ENCODE peak calls at places on chromosomes 5 and 9, in ten cellular contexts. D is effector memory CD8-positive, alpha-beta T cell; U is stimulated activated CD8-positive, alpha-beta memory T cell treated with anti-CD3 and anti-CD28 coated beads, Interleukin-15, amount 100 ng/mL, for 1 hour; Z is CD4-positive, CD25-positive, alpha-beta regulatory T cell; S is anterior cingulate cortex; Y is AML-193; K is T follicular helper cell; Q is nephron progenitor cell; T is activated T-cell treated with anti-CD3 and anti-CD28 coated beads, Interleukin-2, amount 50 U/mL, for 4 hours; V is type B pancreatic cell. E is an unnamed sample.

GRCh38 chr5:142977363-142978051 is 207.3 kb downstream of the ARHGAP26 start:
- DNase-seq in T (peak), K (no peak), V (no peak), Q (no peak), D (peak), S (no peak), Z (peak), U (peak), Y (peak), E (peak)

GRCh38 chr5:32044904-32045303 is 129.2 kb downstream of the GOLPH3 start:
- DNase-seq in V (no peak), U (no peak), Z (no peak), T (no peak), Q (no peak), S (no peak), K (no peak), Y (no peak), D (no peak), E (peak)

GRCh38 chr5:3122216-3122615 is 370.7 kb upstream of the IRX2 start:
- DNase-seq in D (no peak), Y (no peak), Z (no peak), V (no peak), K (no peak), T (no peak), S (no peak), Q (no peak), U (no peak), E (no peak)

GRCh38 chr5:59559847-59560246 is 333.7 kb downstream of the PDE4D start:
- DNase-seq in Q (no peak), S (no peak), Y (no peak), Z (no peak), D (no peak), K (no peak), V (no peak), T (no peak), U (no peak), E (no peak)

GRCh38 chr5:150490296-150490669 is 17.6 kb upstream of the NDST1 start:
- DNase-seq in Z (no peak), Y (no peak), D (no peak), T (no peak), K (no peak), V (no peak), U (no peak), Q (no peak), S (no peak), E (no peak)

GRCh38 chr5:124908603-124909451 is 162.4 kb upstream of the ZNF608 start:
- DNase-seq in Z (no peak), D (no peak), V (no peak), Y (no peak), U (no peak), S (no peak), K (no peak), Q (no peak), T (no peak), E (no peak)

GRCh38 chr9:811101-811531 is 30.4 kb upstream of the DMRT1 start:
- DNase-seq in T (no peak), K (no peak), Y (no peak), Z (no peak), D (no peak), S (no peak), Q (no peak), V (no peak), U (no peak), E (peak)

GRCh38 chr9:87770616-87771015 is 44.7 kb downstream of the CTSL start:
- DNase-seq in K (no peak), T (no peak), Q (no peak), S (no peak), V (no peak), Y (no peak), D (no peak), U (no peak), Z (no peak), E (peak)

GRCh38 chr9:27470291-27470805 is 53.7 kb upstream of the IFNK start:
- DNase-seq in Z (no peak), U (no peak), S (no peak), K (no peak), Y (no peak), T (no peak), V (no peak), D (no peak), Q (peak), E (no peak)

GRCh38 chr5:108101105-108101504 is 280.8 kb downstream of the FBXL17 start:
- DNase-seq in T (no peak), D (no peak), V (no peak), U (no peak), K (no peak), Q (no peak), Y (no peak), S (peak), Z (no peak), E (no peak)

GRCh38 chr5:112417931-112418358 is 1.1 kb downstream of the EPB41L4A start:
- DNase-seq in K (no peak), Q (peak), U (no peak), Z (peak), Y (no peak), S (no peak), T (no peak), D (peak), V (no peak), E (peak)

GRCh38 chr5:95519681-95520080 is 35.1 kb downstream of the SKIC3 start:
- DNase-seq in S (no peak), T (no peak), K (no peak), U (no peak), Y (no peak), Z (no peak), Q (no peak), V (no peak), D (no peak), E (no peak)

GRCh38 chr9:16825364-16825763 is 45.1 kb downstream of the BNC2 start:
- DNase-seq in U (no peak), K (no peak), S (no peak), D (no peak), Z (no peak), Q (no peak), Y (no peak), T (no peak), V (no peak), E (no peak)

GRCh38 chr5:178111925-178112324 is 1.4 kb upstream of the N4BP3 start:
- DNase-seq in D (no peak), Z (no peak), T (no peak), V (no peak), U (no peak), S (no peak), Q (no peak), K (no peak), Y (no peak), E (no peak)

GRCh38 chr9:126399251-126399650 is 72.6 kb downstream of the MVB12B start:
- DNase-seq in V (no peak), D (no peak), Z (no peak), U (no peak), K (no peak), Q (no peak), Y (no peak), S (no peak), T (no peak), E (no peak)

GRCh38 chr5:153807796-153808195 is 230.9 kb downstream of the FAM114A2 start:
- DNase-seq in Y (no peak), S (no peak), K (no peak), T (no peak), V (no peak), Q (no peak), U (no peak), Z (no peak), D (no peak), E (no peak)

GRCh38 chr5:40078907-40079575 is 600.7 kb upstream of the PTGER4 start:
- DNase-seq in U (no peak), T (no peak), K (no peak), Y (no peak), S (no peak), V (no peak), Q (no peak), Z (no peak), D (no peak), E (no peak)

GRCh38 chr9:113594484-113595299 is 131.2 kb downstream of the RGS3 start:
- DNase-seq in V (no peak), K (no peak), Y (no peak), U (no peak), T (no peak), Q (no peak), Z (no peak), D (no peak), S (no peak), E (no peak)

GRCh38 chr5:138725153-138725884 is 27.9 kb upstream of the CTNNA1 start:
- DNase-seq in Q (peak), V (peak), Z (no peak), D (no peak), S (peak), U (no peak), K (no peak), T (no peak), Y (no peak), E (peak)

GRCh38 chr5:148909001-148909400 is 82.6 kb downstream of the ADRB2 start:
- DNase-seq in V (no peak), D (no peak), Z (no peak), S (no peak), T (no peak), K (no peak), Y (no peak), U (no peak), Q (no peak), E (no peak)

GRCh38 chr9:122445155-122445749 is 32.5 kb downstream of the OR1J1 start:
- DNase-seq in Y (no peak), U (no peak), D (no peak), S (no peak), Z (no peak), V (no peak), T (no peak), K (no peak), Q (no peak), E (no peak)

GRCh38 chr9:98916660-98917059 is 27.0 kb upstream of the COL15A1 start:
- DNase-seq in T (no peak), Q (peak), D (no peak), Z (no peak), S (no peak), U (no peak), V (no peak), Y (no peak), K (no peak), E (no peak)

GRCh38 chr5:161098516-161098915 is 246.5 kb upstream of the ATP10B start:
- DNase-seq in D (no peak), Q (no peak), S (no peak), Z (no peak), V (no peak), K (no peak), Y (no peak), U (no peak), T (no peak), E (no peak)

GRCh38 chr5:163727028-163727427 is 221.6 kb downstream of the MAT2B start:
- DNase-seq in D (no peak), K (no peak), Z (no peak), T (no peak), S (no peak), Y (peak), U (no peak), Q (no peak), V (no peak), E (no peak)

GRCh38 chr5:152164860-152165259 is 240.2 kb upstream of the GLRA1 start:
- DNase-seq in Y (no peak), Q (no peak), V (no peak), D (no peak), T (no peak), K (no peak), Z (no peak), S (no peak), U (no peak), E (no peak)

GRCh38 chr5:72125931-72126620 is 18.8 kb downstream of the MAP1B start:
- DNase-seq in Y (no peak), Q (no peak), K (no peak), D (no peak), V (no peak), T (no peak), U (no peak), Z (no peak), S (no peak), E (no peak)

GRCh38 chr5:150124596-150124995 is 31.0 kb downstream of the PDGFRB start:
- DNase-seq in Y (no peak), Z (no peak), Q (no peak), V (no peak), S (no peak), K (no peak), D (no peak), U (no peak), T (no peak), E (no peak)

GRCh38 chr5:38738898-38739743 is 106.7 kb upstream of the OSMR start:
- DNase-seq in V (no peak), D (no peak), Y (no peak), S (no peak), T (no peak), Z (no peak), Q (no peak), K (no peak), U (no peak), E (no peak)

GRCh38 chr9:107173422-107174180 is 109.5 kb upstream of the RAD23B start:
- DNase-seq in U (no peak), Q (no peak), Y (no peak), V (no peak), D (no peak), Z (no peak), T (no peak), K (no peak), S (no peak), E (no peak)

GRCh38 chr5:394671-395155 is 48.3 kb upstream of the EXOC3 start:
- DNase-seq in V (peak), Z (no peak), T (no peak), U (no peak), K (no peak), Q (no peak), S (no peak), Y (no peak), D (no peak), E (no peak)

GRCh38 chr5:106189121-106189809 is 1481.5 kb downstream of the EFNA5 start:
- DNase-seq in S (no peak), D (no peak), Y (no peak), Z (no peak), T (no peak), Q (no peak), U (no peak), K (no peak), V (no peak), E (no peak)

GRCh38 chr9:130512199-130512598 is 67.2 kb upstream of the FUBP3 start:
- DNase-seq in T (no peak), Y (no peak), S (no peak), Q (no peak), Z (no peak), D (no peak), K (no peak), U (no peak), V (no peak), E (no peak)

GRCh38 chr5:54719384-54720306 is 202.1 kb downstream of the SNX18 start:
- DNase-seq in Q (peak), Y (no peak), V (no peak), D (no peak), S (no peak), T (no peak), K (no peak), Z (no peak), U (no peak), E (no peak)

GRCh38 chr9:35277649-35278359 is 116.0 kb downstream of the UNC13B start:
- DNase-seq in T (no peak), Y (no peak), S (no peak), D (no peak), U (no peak), V (no peak), Z (no peak), K (no peak), Q (no peak), E (no peak)

GRCh38 chr5:171868236-171868635 is 82.6 kb downstream of the SMIM23 start:
- DNase-seq in T (no peak), Q (no peak), K (no peak), S (no peak), Y (no peak), V (no peak), Z (no peak), D (no peak), U (no peak), E (no peak)

GRCh38 chr5:38551020-38552017 is 5.1 kb downstream of the LIFR start:
- DNase-seq in T (no peak), Z (peak), D (no peak), U (no peak), V (no peak), K (no peak), Q (no peak), S (no peak), Y (peak), E (peak)

GRCh38 chr9:35808433-35808832 is 3.6 kb downstream of the SPAG8 start:
- DNase-seq in U (no peak), Q (no peak), S (no peak), Z (no peak), V (no peak), K (no peak), D (no peak), T (no peak), Y (no peak), E (no peak)